ENCODE peak calls at places on chromosomes 4 and X, in five cellular contexts. W is H1, M is K562, A is HCT116, F is GM12878. P is an unnamed sample.

GRCh38 chrX:101918746-101919145 is 13.1 kb downstream of the ZMAT1 start:
- DNase-seq in F (no peak), W (no peak), A (no peak), M (no peak), P (no peak)

GRCh38 chrX:68686684-68687045 is 39.2 kb downstream of the STARD8 start:
- DNase-seq in M (peak), W (no peak), F (no peak), A (no peak), P (no peak)

GRCh38 chrX:9604111-9604907 is 139.5 kb downstream of the TBL1X start:
- DNase-seq in M (no peak), F (no peak), W (no peak), A (no peak), P (no peak)

GRCh38 chr4:8261851-8262535 is 7.6 kb upstream of the HTRA3 start:
- DNase-seq in A (no peak), F (no peak), M (peak), W (no peak), P (no peak)

GRCh38 chr4:70197842-70198241 is 2.3 kb downstream of the ODAM start:
- DNase-seq in W (no peak), F (no peak), M (no peak), A (no peak), P (peak)

GRCh38 chr4:119040711-119041185 is 94.9 kb upstream of the MYOZ2 start:
- DNase-seq in F (no peak), W (no peak), M (no peak), A (no peak), P (no peak)

GRCh38 chrX:65644621-65645287 is 22.7 kb upstream of the MSN start:
- DNase-seq in A (peak), W (no peak), M (peak), F (no peak), P (no peak)

GRCh38 chr4:159950707-159951106 is 847.8 kb downstream of the RAPGEF2 start:
- DNase-seq in W (peak), M (no peak), A (no peak), F (no peak), P (no peak)

GRCh38 chr4:110287130-110287529 is 88.7 kb upstream of the ELOVL6 start:
- DNase-seq in M (no peak), W (no peak), F (peak), A (peak), P (no peak)

GRCh38 chrX:1893758-1894294 is 279.0 kb downstream of the ASMT start:
- DNase-seq in A (no peak), M (no peak), F (no peak), W (no peak), P (no peak)

GRCh38 chrX:103081051-103081450 is 11.9 kb downstream of the NXF3 start:
- DNase-seq in F (no peak), A (no peak), M (no peak), W (no peak), P (no peak)

GRCh38 chr4:112546476-112546875 is 30.5 kb upstream of the NEUROG2 start:
- DNase-seq in M (no peak), W (no peak), F (no peak), A (no peak), P (no peak)

GRCh38 chr4:15855804-15856475 is 77.8 kb downstream of the CD38 start:
- DNase-seq in F (no peak), A (no peak), W (no peak), M (no peak), P (no peak)

GRCh38 chrX:85922821-85923220 is 124.5 kb downstream of the CHM start:
- DNase-seq in A (no peak), M (no peak), F (no peak), W (no peak), P (no peak)

GRCh38 chr4:39204543-39204942 is 22.2 kb downstream of the WDR19 start:
- DNase-seq in M (no peak), A (no peak), F (no peak), W (no peak), P (no peak)

DNA sequence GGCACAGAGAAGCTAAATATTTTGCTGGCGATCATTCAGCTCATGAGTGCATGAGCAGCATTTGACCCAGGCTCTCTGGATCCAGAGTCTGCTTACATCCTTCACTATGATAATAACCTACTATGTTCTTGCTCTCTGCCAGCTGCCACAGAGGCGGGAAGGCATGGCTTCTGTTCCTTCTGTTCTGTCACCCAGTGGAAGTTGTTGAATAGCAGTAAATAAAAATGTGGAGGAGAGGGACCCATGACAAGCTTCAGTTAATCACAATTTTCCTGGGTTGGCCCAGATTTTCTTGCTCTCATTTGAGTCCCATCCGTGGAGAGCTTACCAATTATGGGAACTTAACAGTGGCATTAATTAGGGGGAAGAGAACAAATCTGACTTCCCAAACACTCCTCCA is 250.1 kb upstream of the NOCT start:
- DNase-seq in W (no peak), A (no peak), M (no peak), F (no peak), P (no peak)
- TF ChIP-seq SRF in W (no peak), A (no peak), M (no peak), F (no peak), P (no peak)

GRCh38 chr4:80184791-80185756 is 12.2 kb upstream of the PRDM8 start:
- DNase-seq in A (no peak), M (no peak), F (no peak), W (no peak), P (no peak)

GRCh38 chr4:80182237-80182866 is 15.0 kb upstream of the PRDM8 start:
- DNase-seq in A (no peak), M (no peak), F (no peak), W (no peak), P (no peak)

GRCh38 chr4:80185787-80186548 is 11.3 kb upstream of the PRDM8 start:
- DNase-seq in M (no peak), W (no peak), A (no peak), F (no peak), P (no peak)

GRCh38 chr4:80184053-80184790 is 13.1 kb upstream of the PRDM8 start:
- DNase-seq in A (peak), F (no peak), W (no peak), M (no peak), P (peak)

DNA sequence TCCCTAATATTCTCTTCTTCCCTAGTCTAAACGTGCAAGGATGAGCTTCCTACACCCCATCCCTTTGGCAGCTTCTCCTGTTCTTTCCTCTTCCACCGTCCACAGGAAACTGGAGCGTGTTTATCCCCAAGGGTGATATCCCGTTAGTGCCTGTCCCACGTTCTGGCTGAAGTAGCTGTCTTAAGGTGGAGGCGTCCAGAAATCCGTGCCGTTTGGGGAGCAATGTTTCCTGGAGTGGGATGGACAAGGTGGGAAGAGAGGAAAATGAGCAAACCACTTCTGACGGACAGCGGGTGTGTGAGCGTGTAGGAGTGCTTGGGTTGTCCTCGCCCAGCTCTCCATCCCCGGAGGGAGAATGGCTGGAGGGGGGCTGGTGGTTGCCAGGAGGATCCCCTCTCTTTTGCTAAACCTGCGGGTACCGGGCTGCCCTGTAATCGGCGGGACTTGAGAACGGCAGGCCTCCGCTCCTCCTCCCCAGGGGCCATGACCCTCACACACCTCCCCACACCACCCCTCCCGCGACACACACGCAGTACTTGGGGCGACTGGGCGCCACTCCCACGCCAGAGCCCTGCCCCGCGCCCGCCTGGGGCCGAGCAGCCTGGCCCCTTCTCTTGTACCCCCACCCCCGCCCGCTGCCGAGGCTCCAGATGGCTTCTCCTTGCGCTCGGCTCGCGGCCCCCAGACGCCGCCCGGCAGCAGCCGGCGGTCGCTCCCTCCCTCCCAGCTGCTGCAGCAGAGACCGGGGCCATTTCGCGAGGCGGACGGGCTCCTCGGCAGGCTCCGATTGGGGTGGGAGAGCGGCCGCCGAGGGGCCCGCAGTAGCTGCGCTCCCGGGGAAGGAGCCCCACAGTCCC is 13.9 kb upstream of the PRDM8 start:
- DNase-seq in M (no peak), W (no peak), A (no peak), F (no peak), P (no peak)
- TF ChIP-seq SRF in M (no peak), W (no peak), A (no peak), F (no peak), P (no peak)

DNA sequence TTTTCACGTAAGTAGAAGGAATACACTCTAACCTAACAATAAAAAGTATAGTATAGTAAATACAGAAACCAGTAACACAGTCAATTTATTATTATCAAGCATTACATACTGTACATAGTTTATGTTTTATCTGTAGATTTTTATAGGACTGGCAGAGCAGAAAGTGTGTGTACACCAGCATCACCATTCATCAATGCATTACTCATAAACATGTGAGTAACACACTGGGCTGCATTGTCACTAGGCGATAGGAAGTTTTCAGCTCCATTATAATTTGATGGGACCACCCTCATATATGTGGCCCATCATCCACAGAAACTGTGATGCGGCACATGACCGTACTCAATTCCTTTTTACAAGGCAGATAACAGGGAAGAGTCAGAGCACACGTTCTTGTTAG is 137.8 kb upstream of the RBPJ start:
- DNase-seq in F (no peak), A (no peak), M (no peak), W (no peak), P (no peak)
- TF ChIP-seq SRF in F (no peak), A (no peak), M (no peak), W (no peak), P (no peak)

GRCh38 chr4:167964766-167965373 is 127.5 kb upstream of the ANXA10 start:
- DNase-seq in F (no peak), M (no peak), W (no peak), A (no peak), P (no peak)

DNA sequence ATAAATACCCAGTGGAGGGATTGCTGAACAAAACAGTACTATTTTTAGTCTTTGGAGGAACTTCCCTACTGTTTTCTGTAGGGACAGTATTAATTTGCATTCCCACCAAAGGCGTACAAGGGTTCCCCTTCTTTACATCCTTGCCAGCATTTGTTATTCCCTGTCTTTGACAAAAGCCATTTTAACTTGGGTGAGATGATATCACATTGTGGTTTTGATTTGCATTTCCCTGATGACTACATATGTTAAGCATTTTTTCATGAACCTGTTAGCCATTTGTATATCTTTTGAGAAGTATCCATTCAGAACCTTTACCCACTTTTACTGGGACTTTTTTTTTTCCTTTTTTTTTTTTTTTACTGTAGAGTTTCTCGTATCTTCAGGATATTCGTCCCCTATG is 126.2 kb upstream of the ANXA10 start:
- DNase-seq in F (no peak), A (no peak), M (no peak), W (no peak), P (no peak)
- TF ChIP-seq SRF in F (no peak), A (no peak), M (no peak), W (no peak), P (no peak)

DNA sequence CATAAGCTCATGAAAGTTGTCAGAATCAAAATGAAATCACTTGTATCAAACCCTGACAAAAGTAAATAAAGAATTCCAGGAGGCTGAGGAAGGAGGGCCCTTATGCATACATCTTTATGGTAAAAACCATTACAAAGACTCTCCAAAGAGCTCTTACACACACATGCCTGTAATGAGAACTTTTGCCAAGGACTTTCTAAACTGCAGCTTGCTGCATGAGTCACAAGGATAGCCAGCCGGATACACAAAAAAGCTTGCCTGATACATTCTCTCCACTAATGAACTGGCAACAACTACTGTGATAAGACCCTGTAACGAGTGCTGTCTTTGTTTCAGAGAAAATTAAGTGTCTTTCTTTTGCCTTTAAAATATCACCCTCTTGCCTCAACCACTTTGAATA is 618.1 kb downstream of the PPP4R3C start:
- DNase-seq in A (no peak), W (no peak), M (no peak), F (no peak), P (no peak)
- TF ChIP-seq SRF in A (no peak), W (no peak), M (no peak), F (no peak), P (no peak)

GRCh38 chr4:85741421-85741820 is 266.5 kb downstream of the ARHGAP24 start:
- DNase-seq in F (no peak), A (no peak), M (no peak), W (no peak), P (no peak)

GRCh38 chr4:85740431-85740861 is 265.5 kb downstream of the ARHGAP24 start:
- DNase-seq in F (no peak), M (no peak), W (no peak), A (no peak), P (no peak)

GRCh38 chr4:85737254-85737653 is 262.3 kb downstream of the ARHGAP24 start:
- DNase-seq in A (no peak), W (no peak), M (no peak), F (no peak), P (no peak)

GRCh38 chr4:85736576-85736975 is 261.6 kb downstream of the ARHGAP24 start:
- DNase-seq in M (no peak), A (no peak), W (no peak), F (no peak), P (no peak)

DNA sequence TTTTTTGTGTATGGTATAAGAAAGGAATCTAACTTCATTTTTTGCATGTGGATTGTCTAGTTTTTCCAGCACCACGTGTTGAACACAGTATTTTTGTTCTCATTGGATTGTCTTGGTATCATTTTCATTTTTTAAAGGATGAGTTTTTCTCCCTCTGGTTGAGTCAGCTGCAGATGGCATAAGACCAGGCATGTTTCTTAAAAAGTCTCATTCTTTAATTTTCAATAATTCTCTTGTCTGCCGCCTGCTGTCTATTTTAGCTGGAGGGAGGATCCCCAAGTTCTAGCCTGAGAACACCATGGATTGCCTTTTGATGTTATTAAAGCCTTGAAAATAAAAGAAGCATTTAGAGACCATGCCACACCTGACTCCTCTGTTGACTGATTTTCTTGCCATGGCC is 263.8 kb downstream of the ARHGAP24 start:
- DNase-seq in F (no peak), W (no peak), A (no peak), M (no peak), P (no peak)
- TF ChIP-seq SRF in F (no peak), W (no peak), A (no peak), M (no peak), P (no peak)

GRCh38 chrX:119758682-119759332 is 419 bp downstream of the SOWAHD start:
- DNase-seq in W (no peak), M (peak), A (no peak), F (no peak), P (no peak)
- TF ChIP-seq SRF in W (no peak), M (no peak), A (no peak), F (no peak), P (no peak)

DNA sequence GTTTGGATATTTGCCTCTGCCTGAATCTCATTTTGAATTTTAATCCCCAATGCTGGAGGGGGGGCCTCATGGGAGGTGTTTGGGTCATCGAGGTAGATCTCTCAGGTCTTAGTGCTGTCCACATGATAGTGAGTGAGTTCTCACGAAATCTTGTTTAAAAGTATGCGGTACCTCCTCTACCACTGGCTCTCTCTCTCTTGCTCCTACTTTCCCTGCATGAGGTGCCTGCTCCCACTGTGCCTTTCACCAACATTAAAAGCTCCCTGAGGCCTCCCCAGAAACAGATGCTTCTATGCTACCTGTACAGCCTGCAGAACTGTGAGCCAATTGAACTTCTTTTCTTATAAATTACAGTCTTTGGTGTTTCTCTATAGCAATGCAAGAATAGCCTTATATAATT is 560.7 kb upstream of the CPEB2 start:
- DNase-seq in M (no peak), W (no peak), A (no peak), F (no peak), P (no peak)
- TF ChIP-seq SRF in M (no peak), W (no peak), A (no peak), F (no peak), P (no peak)